ENCODE peak calls at places on chromosome 12, in six cellular contexts. Z is neuronal stem cell, J is H9, P is trophoblast cell, G is mesendoderm, M is H1. S is an unnamed sample.

GRCh38 chr12:109582636-109583035 is 9.0 kb downstream of the MVK start:
- DNase-seq in Z (no peak), J (peak; percentile 57), P (no peak), G (peak; percentile 47), M (no peak), S (no peak)

GRCh38 chr12:132305991-132306884 is 23.2 kb downstream of the GALNT9 start:
- DNase-seq in Z (no peak), J (no peak), P (no peak), G (no peak), M (no peak), S (no peak)

GRCh38 chr12:42798811-42799438 is 209.4 kb upstream of the PRICKLE1 start:
- DNase-seq in Z (no peak), J (no peak), P (no peak), G (no peak), M (no peak), S (no peak)

GRCh38 chr12:102728506-102729242 is 188.4 kb downstream of the PAH start:
- DNase-seq in Z (no peak), J (no peak), P (no peak), G (no peak), M (no peak), S (no peak)

GRCh38 chr12:25833657-25834056 is 124.8 kb upstream of the RASSF8 start:
- DNase-seq in Z (no peak), J (no peak), P (no peak), G (no peak), M (no peak), S (peak; percentile 45)

GRCh38 chr12:109744026-109744425 is 30.4 kb downstream of the FAM222A start:
- DNase-seq in Z (no peak), J (no peak), P (no peak), G (no peak), M (no peak), S (no peak)

GRCh38 chr12:6279256-6279628 is 31.2 kb upstream of the PLEKHG6 start:
- DNase-seq in Z (no peak), J (no peak), P (no peak), G (no peak), M (no peak), S (no peak)

GRCh38 chr12:6074979-6075585 is 49.4 kb downstream of the VWF start:
- DNase-seq in Z (no peak), J (peak; percentile 64), P (no peak), G (no peak), M (no peak), S (no peak)

GRCh38 chr12:91608562-91608961 is 425.9 kb upstream of the DCN start:
- DNase-seq in Z (no peak), J (no peak), P (no peak), G (no peak), M (no peak), S (peak; percentile 1)

GRCh38 chr12:52836042-52836466 is 1.9 kb upstream of the KRT79 start:
- DNase-seq in Z (no peak), J (peak; percentile 20), P (no peak), G (no peak), M (no peak), S (peak; percentile 76)

GRCh38 chr12:75437564-75437963 is 43.0 kb upstream of the GLIPR1 start:
- DNase-seq in Z (no peak), J (no peak), P (peak; percentile 36), G (peak; percentile 68), M (no peak), S (peak; percentile 38)

GRCh38 chr12:123389560-123390351 is 5.8 kb downstream of the KMT5A start:
- DNase-seq in Z (no peak), J (peak; percentile 68), P (peak; percentile 95), G (peak; percentile 46), M (no peak), S (peak; percentile 47)

GRCh38 chr12:109530301-109530685 is 43.0 kb downstream of the MMAB start:
- DNase-seq in Z (no peak), J (no peak), P (no peak), G (no peak), M (no peak), S (no peak)

GRCh38 chr12:116677202-116677651 is 60.6 kb downstream of the SPRING1 start:
- DNase-seq in Z (no peak), J (no peak), P (no peak), G (no peak), M (no peak), S (no peak)

GRCh38 chr12:132151766-132152410 is 7.6 kb downstream of the NOC4L start:
- DNase-seq in Z (no peak), J (no peak), P (no peak), G (no peak), M (no peak), S (no peak)

GRCh38 chr12:116958402-116959197 is 47.9 kb downstream of the FBXW8 start:
- DNase-seq in Z (no peak), J (no peak), P (no peak), G (no peak), M (no peak), S (no peak)

GRCh38 chr12:100197486-100197885 is 3.1 kb upstream of the ACTR6 start:
- DNase-seq in Z (no peak), J (no peak), P (no peak), G (no peak), M (no peak), S (no peak)

GRCh38 chr12:106299193-106299794 is 3.2 kb upstream of the TCP11L2 start:
- DNase-seq in Z (no peak), J (no peak), P (no peak), G (no peak), M (no peak), S (peak; percentile 54)

GRCh38 chr12:63302269-63302940 is 151.4 kb upstream of the AVPR1A start:
- DNase-seq in Z (no peak), J (no peak), P (peak; percentile 46), G (peak; percentile 23), M (no peak), S (peak; percentile 21)

GRCh38 chr12:53413485-53414215 is 10.0 kb upstream of the AMHR2 start:
- DNase-seq in Z (no peak), J (no peak), P (no peak), G (no peak), M (no peak), S (no peak)

GRCh38 chr12:96493101-96493500 is 3.7 kb downstream of the CFAP54 start:
- DNase-seq in Z (no peak), J (no peak), P (no peak), G (no peak), M (no peak), S (peak; percentile 81)

GRCh38 chr12:114405449-114406271 is at the start of gene TBX5:
- DNase-seq in Z (peak; percentile 42), J (peak; percentile 67), P (no peak), G (peak; percentile 60), M (no peak), S (no peak)

GRCh38 chr12:11814362-11814761 is 164.9 kb downstream of the ETV6 start:
- DNase-seq in Z (no peak), J (no peak), P (no peak), G (peak; percentile 83), M (no peak), S (peak; percentile 84)

GRCh38 chr12:46546634-46547273 is 174.2 kb upstream of the SLC38A2 start:
- DNase-seq in Z (no peak), J (no peak), P (no peak), G (no peak), M (no peak), S (peak; percentile 49)

GRCh38 chr12:46553266-46553665 is 180.7 kb upstream of the SLC38A2 start:
- DNase-seq in Z (no peak), J (no peak), P (peak; percentile 20), G (peak; percentile 32), M (no peak), S (peak; percentile 65)

GRCh38 chr12:46550266-46550879 is 177.8 kb upstream of the SLC38A2 start:
- DNase-seq in Z (no peak), J (no peak), P (no peak), G (no peak), M (no peak), S (no peak)

GRCh38 chr12:46547421-46548340 is 175.1 kb upstream of the SLC38A2 start:
- DNase-seq in Z (no peak), J (no peak), P (no peak), G (no peak), M (no peak), S (no peak)

GRCh38 chr12:46549527-46550265 is 177.1 kb upstream of the SLC38A2 start:
- DNase-seq in Z (no peak), J (no peak), P (peak; percentile 30), G (no peak), M (no peak), S (peak; percentile 97)
- H4K8ac ChIP-seq in Z (no peak overlapping the region), J (no peak overlapping the region), P (no peak overlapping the region), G (no peak overlapping the region), M (no peak overlapping the region), S (peak overlapping the region; percentile 41)

DNA sequence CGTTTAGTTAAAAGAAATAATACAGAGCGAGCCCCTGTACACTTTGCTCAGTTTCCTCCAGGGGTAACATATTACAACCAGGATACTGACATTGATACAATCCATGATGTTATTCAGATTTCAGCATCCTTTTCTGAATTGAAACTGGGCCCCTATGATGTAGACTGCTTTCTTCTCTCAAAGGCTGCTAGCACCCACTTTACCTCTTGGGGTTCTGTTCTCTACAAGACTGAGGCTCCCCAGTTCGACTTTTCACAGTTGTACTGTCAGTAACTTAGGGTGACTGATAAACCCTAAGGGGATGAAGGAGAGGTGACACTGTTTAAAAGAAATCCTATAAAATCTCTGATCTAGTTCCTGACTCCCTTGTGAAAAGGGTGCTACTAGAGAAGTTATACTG is 861 bp downstream of the VPS33A start:
- DNase-seq in Z (no peak), J (no peak), P (no peak), G (no peak), M (no peak), S (no peak)
- H4K8ac ChIP-seq in Z (no peak overlapping the region), J (no peak overlapping the region), P (no peak overlapping the region), G (no peak overlapping the region), M (no peak overlapping the region), S (peak overlapping the region; percentile 100)

GRCh38 chr12:124653169-124653931 is 85.9 kb upstream of the NCOR2 start:
- DNase-seq in Z (no peak), J (no peak), P (no peak), G (no peak), M (no peak), S (no peak)
- H4K8ac ChIP-seq in Z (no peak overlapping the region), J (no peak overlapping the region), P (no peak overlapping the region), G (no peak overlapping the region), M (peak overlapping the region; percentile 5), S (peak overlapping the region; percentile 76)

GRCh38 chr12:130948136-130948535 is 5.6 kb upstream of the ADGRD1 start:
- DNase-seq in Z (no peak), J (peak; percentile 77), P (no peak), G (peak; percentile 67), M (peak; percentile 25), S (no peak)
- H4K8ac ChIP-seq in Z (no peak overlapping the region), J (no peak overlapping the region), P (no peak overlapping the region), G (no peak overlapping the region), M (no peak overlapping the region), S (no peak overlapping the region)

GRCh38 chr12:65657635-65658034 is 166.6 kb upstream of the HMGA2 start:
- DNase-seq in Z (no peak), J (no peak), P (no peak), G (no peak), M (no peak), S (no peak)
- H4K8ac ChIP-seq in Z (no peak overlapping the region), J (no peak overlapping the region), P (no peak overlapping the region), G (no peak overlapping the region), M (no peak overlapping the region), S (peak overlapping the region; percentile 70)

DNA sequence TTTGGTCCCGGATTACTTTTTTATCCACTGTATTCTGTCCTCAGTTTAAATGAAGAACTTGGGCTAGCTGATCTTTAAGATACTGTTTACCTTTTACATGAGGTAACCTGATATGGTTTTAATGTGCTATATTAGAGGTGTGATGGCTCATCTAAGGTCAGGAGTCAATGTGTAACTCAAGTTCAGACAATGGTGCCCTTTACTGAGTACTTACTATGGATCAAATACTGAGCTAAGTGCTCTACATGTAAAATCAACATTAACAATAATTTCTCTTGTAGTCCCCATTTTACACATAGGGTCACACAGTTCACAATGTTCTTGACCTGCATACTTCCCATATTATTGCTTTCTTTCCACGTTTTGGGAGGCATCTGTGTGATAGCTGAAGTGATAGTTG is 79.2 kb downstream of the CEP83 start:
- DNase-seq in Z (no peak), J (no peak), P (no peak), G (no peak), M (no peak), S (no peak)
- H4K8ac ChIP-seq in Z (no peak overlapping the region), J (no peak overlapping the region), P (no peak overlapping the region), G (no peak overlapping the region), M (no peak overlapping the region), S (no peak overlapping the region)